ENCODE peak calls at places on chromosomes 2 and 18, in nine cellular contexts. M is Karpas-422; V is gastrocnemius medialis; F is CD4-positive, CD25-positive, alpha-beta regulatory T cell; U is neuronal stem cell; G is cardiac muscle cell; X is aorta; J is prostate gland; P is psoas muscle. S is an unnamed sample. For H3K4me1, the result is how much of the 10 kb centered on the place peaks cover.

GRCh38 chr18:76450452-76450851 is 44.6 kb downstream of the ZNF516 start:
- DNase-seq in U (no peak), J (no peak), P (no peak), X (no peak), G (peak), F (no peak), V (peak), M (no peak), S (no peak)

GRCh38 chr2:169005080-169005598 is 26.0 kb downstream of the ABCB11 start:
- DNase-seq in G (no peak), J (no peak), F (no peak), P (no peak), U (no peak), M (no peak), V (no peak), X (no peak), S (no peak)

GRCh38 chr2:173434729-173435345 is 80.2 kb downstream of the CDCA7 start:
- DNase-seq in P (no peak), M (no peak), X (no peak), G (no peak), F (no peak), V (no peak), J (no peak), U (no peak), S (no peak)

GRCh38 chr2:73293534-73294171 is at the start of gene EGR4:
- DNase-seq in V (no peak), F (peak), U (no peak), G (peak), P (peak), J (peak), M (peak), X (peak), S (peak)

GRCh38 chr18:12621737-12622306 is 36.1 kb downstream of the SPIRE1 start:
- DNase-seq in J (no peak), F (no peak), X (no peak), U (no peak), P (no peak), G (peak), M (no peak), V (no peak), S (no peak)

GRCh38 chr2:234203135-234203984 is 152.9 kb downstream of the SPP2 start:
- DNase-seq in M (no peak), F (no peak), P (no peak), J (peak), X (no peak), G (peak), U (no peak), V (no peak), S (no peak)

GRCh38 chr2:118539290-118539689 is 308.2 kb downstream of the EN1 start:
- DNase-seq in M (peak), P (peak), U (no peak), F (peak), G (peak), X (no peak), J (no peak), V (peak), S (no peak)

GRCh38 chr2:9356336-9356735 is 67.0 kb downstream of the ITGB1BP1 start:
- DNase-seq in M (no peak), F (no peak), X (no peak), P (no peak), J (no peak), G (no peak), V (no peak), U (peak), S (no peak)

GRCh38 chr2:10009811-10010781 is 33.3 kb upstream of the KLF11 start:
- DNase-seq in G (peak), X (peak), U (no peak), M (no peak), F (no peak), J (no peak), P (peak), V (peak), S (no peak)

GRCh38 chr2:70946832-70947442 is 11.2 kb downstream of the ATP6V1B1 start:
- DNase-seq in P (peak), J (no peak), V (no peak), X (peak), G (peak), U (peak), F (peak), M (peak), S (peak)

GRCh38 chr18:53817976-53818950 is 406.2 kb downstream of the MBD2 start:
- DNase-seq in M (no peak), U (no peak), G (no peak), P (no peak), F (no peak), J (no peak), X (no peak), V (no peak), S (no peak)

GRCh38 chr18:42271656-42272355 is 316.8 kb downstream of the PIK3C3 start:
- DNase-seq in J (no peak), F (no peak), P (no peak), X (no peak), U (no peak), G (no peak), M (peak), V (no peak), S (no peak)

GRCh38 chr2:129884221-129884786 is 95.2 kb upstream of the RAB6C start:
- DNase-seq in X (no peak), V (no peak), G (no peak), F (no peak), P (no peak), J (no peak), M (no peak), U (no peak), S (no peak)

GRCh38 chr2:47601518-47602015 is 181.4 kb upstream of the MSH6 start:
- DNase-seq in X (no peak), V (no peak), F (no peak), P (no peak), M (no peak), U (peak), G (no peak), J (no peak), S (no peak)

GRCh38 chr18:38491195-38491594 is 925.6 kb upstream of the CELF4 start:
- DNase-seq in P (no peak), G (no peak), M (no peak), F (no peak), J (no peak), V (no peak), U (no peak), X (no peak), S (no peak)

DNA sequence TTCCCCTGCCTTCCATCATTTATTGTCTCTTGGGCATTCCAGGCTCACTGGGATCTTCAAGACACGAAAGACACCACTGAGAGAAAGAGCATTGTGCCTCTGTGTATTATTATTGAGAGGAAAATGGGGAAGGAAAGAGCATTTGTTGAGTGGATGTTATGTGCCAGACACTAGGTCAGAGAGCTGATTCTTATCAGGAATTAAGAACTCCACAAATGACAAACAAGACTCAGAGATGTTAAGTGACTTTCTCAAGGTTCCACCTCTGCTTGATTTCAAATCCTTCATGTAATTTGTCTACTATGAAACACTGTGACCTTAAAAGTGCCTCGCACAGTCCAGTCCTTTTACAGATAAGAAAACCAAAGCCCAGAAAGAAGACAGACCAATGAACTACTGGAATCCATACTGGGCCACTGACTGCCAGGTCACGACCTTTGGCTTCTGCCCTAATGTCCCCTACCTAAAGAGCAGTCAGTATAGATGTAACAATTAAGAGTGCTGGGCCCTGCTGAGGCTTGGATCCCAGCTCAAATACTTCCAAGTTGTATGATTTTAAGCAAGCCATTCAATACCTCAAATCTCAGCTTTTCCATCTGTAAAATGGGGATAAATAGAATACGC is 11.1 kb downstream of the KLF7 start:
- DNase-seq in V (no peak), F (no peak), M (no peak), P (no peak), J (no peak), G (no peak), U (no peak), X (no peak), S (no peak)
- H3K4me3 ChIP-seq in V (no peak), F (peak), M (no peak), P (no peak), J (no peak), G (no peak), U (no peak), X (no peak), S (no peak)

DNA sequence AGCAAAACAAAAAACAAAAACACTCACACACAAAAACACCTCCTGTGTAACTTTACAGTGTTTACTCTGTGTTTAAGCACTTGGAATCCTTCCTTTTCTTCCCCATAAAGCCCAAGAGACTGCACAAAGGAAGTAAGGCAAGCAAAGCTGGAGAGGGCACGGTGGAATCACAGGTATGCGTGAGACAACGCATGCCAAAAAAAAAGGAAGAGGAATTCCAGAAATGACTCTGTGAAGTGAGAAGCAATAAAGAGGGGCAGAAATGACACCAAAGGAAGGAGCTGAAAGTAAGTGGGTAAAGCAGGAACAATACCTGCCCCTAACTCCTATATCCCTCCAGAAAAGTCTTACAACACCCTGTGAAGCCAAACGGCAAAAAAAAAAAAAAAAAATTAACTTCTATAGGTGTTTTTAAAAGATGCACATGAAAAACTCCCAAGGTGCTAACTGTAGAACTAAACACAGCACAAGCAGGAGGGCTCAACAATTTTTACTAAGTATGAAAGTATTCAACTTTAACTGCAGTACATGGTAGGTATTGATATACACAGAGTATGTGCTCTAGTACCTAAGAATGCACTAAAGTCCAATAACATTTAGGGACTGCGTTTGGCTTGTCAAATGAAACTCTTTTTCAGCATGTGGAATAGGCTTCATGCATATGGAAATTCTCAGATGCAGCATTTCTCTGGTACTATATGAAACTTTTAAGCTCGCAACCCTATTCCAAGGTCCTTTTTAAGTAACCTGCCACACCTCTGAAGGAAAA is 9.1 kb downstream of the RND3 start:
- DNase-seq in P (no peak), J (peak), G (no peak), U (peak), X (no peak), M (no peak), V (no peak), F (no peak), S (no peak)
- H3K27ac ChIP-seq in P (no peak), J (no peak), G (no peak), U (no peak), X (no peak), M (no peak), V (peak), F (no peak), S (no peak)

DNA sequence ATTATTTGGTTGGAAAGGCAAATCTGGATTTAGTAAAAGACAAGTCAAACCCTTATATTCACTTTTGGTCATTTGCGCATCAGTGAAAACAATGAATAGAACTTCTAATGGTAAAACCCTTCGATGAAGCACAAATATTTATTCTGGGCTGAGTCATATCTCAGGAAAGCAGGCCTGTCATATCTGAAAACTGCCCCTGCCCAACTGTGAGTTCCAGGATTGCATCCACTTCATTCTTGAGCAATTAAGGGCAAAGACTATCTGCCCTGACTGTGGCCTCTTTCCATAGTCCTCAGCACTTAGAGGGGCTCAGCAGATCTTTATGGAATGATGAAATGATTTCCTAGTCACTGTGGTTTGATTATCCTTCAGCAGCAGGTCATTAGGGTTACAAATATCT is 795.2 kb upstream of the ID2 start:
- DNase-seq in X (no peak), V (no peak), J (no peak), M (no peak), P (no peak), F (no peak), G (no peak), U (no peak), S (no peak)
- H3K4me1 ChIP-seq in X (under half), V (under half), J (under half), M (under half), P (under half), F (under half), G (under half), U (under half), S (under half)

GRCh38 chr2:207067476-207067875 is 98.3 kb downstream of the KLF7 start:
- DNase-seq in V (no peak), G (peak), P (no peak), F (no peak), U (no peak), J (no peak), M (no peak), X (no peak), S (no peak)
- H3K4me3 ChIP-seq in V (no peak), G (no peak), P (no peak), F (no peak), U (no peak), J (no peak), M (no peak), X (no peak), S (no peak)

DNA sequence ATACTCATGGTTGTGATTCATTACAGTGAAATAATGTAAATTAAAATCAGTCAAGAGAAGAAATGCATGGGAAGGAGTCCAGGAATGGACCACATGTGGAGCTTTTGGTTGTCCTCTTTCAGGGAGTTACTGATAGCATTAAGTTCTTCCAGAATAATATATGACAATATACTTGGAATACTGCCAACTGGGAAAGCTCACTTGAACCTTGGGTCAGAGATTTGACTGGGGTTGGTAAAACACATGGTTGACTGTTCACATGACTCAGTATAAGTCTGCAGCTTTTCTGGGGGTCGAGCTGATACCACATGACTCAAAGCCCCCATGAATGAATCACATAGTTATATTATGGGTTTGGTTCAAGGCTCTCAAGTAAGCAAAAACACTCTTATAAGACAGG is 1109.0 kb upstream of the CHAC2 start:
- DNase-seq in G (peak), F (no peak), V (no peak), P (no peak), M (no peak), J (no peak), X (no peak), U (no peak), S (no peak)
- H3K27ac ChIP-seq in G (no peak), F (no peak), V (no peak), P (no peak), M (no peak), J (no peak), X (no peak), U (no peak), S (no peak)

DNA sequence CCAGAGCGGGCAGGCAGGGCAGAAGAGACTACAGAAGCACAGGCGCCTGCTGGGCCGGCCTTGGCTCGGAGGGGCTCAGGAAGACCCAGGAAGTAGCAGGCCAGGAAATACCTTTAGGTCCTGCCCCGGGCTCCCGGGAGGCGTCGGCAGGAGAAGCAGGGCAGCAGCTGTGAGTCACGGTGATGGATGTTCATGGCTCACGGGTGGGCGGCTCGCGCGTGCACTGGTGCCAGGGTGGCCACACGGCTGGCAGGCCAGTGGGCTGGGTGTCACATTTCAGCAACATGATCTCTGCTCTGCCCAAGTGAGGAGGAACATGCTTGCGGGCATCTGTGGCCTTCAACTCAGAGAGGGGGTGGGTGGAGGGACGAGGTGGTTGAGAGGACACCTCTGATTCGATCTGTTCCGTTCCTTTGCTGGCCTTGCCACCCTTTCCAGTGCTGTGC is 139.3 kb downstream of the KLHL29 start:
- DNase-seq in J (peak), X (peak), U (no peak), M (no peak), G (no peak), F (no peak), V (peak), P (peak), S (no peak)
- H3K4me1 ChIP-seq in J (under half), X (under half), U (under half), M (under half), G (under half), F (under half), V (half or more), P (under half), S (under half)

GRCh38 chr2:170140561-170140960 is 37.4 kb upstream of the MYO3B start:
- DNase-seq in M (peak), U (no peak), X (no peak), G (no peak), P (no peak), F (no peak), V (no peak), J (no peak), S (no peak)
- H3K4me3 ChIP-seq in M (peak), U (no peak), X (no peak), G (no peak), P (no peak), F (no peak), V (no peak), J (no peak), S (no peak)

DNA sequence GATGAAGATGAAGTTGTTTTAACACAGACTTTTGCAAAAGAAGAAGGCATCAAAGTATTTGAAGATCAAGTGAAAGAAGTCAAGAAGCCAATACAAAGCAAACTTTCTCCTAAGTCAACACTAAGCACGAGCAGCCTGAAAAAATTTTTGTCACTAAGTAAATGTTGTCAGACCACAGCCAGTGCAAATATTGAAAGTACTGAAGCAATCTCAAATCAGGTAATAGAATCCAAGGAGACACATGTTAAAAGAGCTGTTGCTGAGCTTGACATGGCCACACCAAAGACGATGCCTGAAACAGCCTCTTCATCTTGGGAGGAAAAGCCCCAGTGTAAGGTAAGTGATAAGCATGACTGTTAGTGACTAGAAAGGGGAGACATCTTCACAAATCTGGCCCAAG is 75.1 kb downstream of the FSIP2 start:
- DNase-seq in M (no peak), F (no peak), J (peak), G (no peak), X (no peak), U (no peak), V (no peak), P (no peak), S (no peak)
- H3K27ac ChIP-seq in M (no peak), F (no peak), J (no peak), G (no peak), X (no peak), U (no peak), V (no peak), P (no peak), S (no peak)

GRCh38 chr2:150476213-150476740 is 11.2 kb downstream of the RND3 start:
- DNase-seq in V (no peak), X (no peak), M (no peak), G (no peak), J (no peak), P (no peak), U (no peak), F (no peak), S (no peak)
- H3K4me1 ChIP-seq in V (half or more), X (under half), M (under half), G (under half), J (under half), P (under half), U (under half), F (under half), S (under half)

GRCh38 chr2:230985519-230986231 is 10.2 kb upstream of the SPATA3 start:
- DNase-seq in X (no peak), U (no peak), F (no peak), G (no peak), V (no peak), J (no peak), P (no peak), M (no peak), S (no peak)
- H3K4me3 ChIP-seq in X (no peak), U (no peak), F (no peak), G (no peak), V (no peak), J (no peak), P (no peak), M (no peak), S (no peak)

S was measured in CD8-positive, alpha-beta memory T cell.